ENCODE peak calls at places on chromosomes 5 and 9, in five cellular contexts. J is GM23248, O is fibroblast of lung, A is MM.1S, W is PC-3. R is an unnamed sample.
A peak's percentile ranks its signal among the peaks of the same experiment; 100 is the strongest.

GRCh38 chr9:81874926-81875325 is 53.3 kb upstream of the SPATA31D4 start:
- DNase-seq in J (peak; percentile 68), O (peak; percentile 87), A (no peak), W (peak; percentile 43), R (peak; percentile 91)

GRCh38 chr5:14896091-14896490 is 24.5 kb upstream of the ANKH start:
- DNase-seq in J (no peak), O (no peak), A (no peak), W (no peak), R (no peak)

GRCh38 chr9:37030591-37030939 is 3.5 kb downstream of the PAX5 start:
- DNase-seq in J (no peak), O (no peak), A (no peak), W (no peak), R (no peak)

GRCh38 chr9:123059472-123060220 is 26.2 kb downstream of the GPR21 start:
- DNase-seq in J (no peak), O (no peak), A (no peak), W (no peak), R (no peak)

GRCh38 chr5:138037271-138037670 is 4.4 kb upstream of the FAM13B start:
- DNase-seq in J (no peak), O (no peak), A (no peak), W (no peak), R (no peak)

GRCh38 chr5:50889790-50890189 is 223.4 kb downstream of the PARP8 start:
- DNase-seq in J (peak; percentile 11), O (no peak), A (no peak), W (no peak), R (no peak)

GRCh38 chr9:447230-448025 is 232.8 kb downstream of the DOCK8 start:
- DNase-seq in J (peak; percentile 48), O (no peak), A (peak; percentile 92), W (peak; percentile 90), R (peak; percentile 94)

GRCh38 chr5:65075623-65076250 is 307.0 kb downstream of the CWC27 start:
- DNase-seq in J (no peak), O (no peak), A (no peak), W (no peak), R (no peak)

GRCh38 chr5:160620401-160620800 is 198.7 kb downstream of the PTTG1 start:
- DNase-seq in J (no peak), O (no peak), A (no peak), W (no peak), R (no peak)

GRCh38 chr5:114101153-114101552 is 260.7 kb upstream of the KCNN2 start:
- DNase-seq in J (peak; percentile 64), O (peak; percentile 80), A (peak; percentile 66), W (peak; percentile 64), R (peak; percentile 16)

GRCh38 chr5:36928947-36929346 is 52.4 kb downstream of the NIPBL start:
- DNase-seq in J (peak; percentile 70), O (peak; percentile 83), A (no peak), W (peak; percentile 95), R (peak; percentile 80)

GRCh38 chr5:176535655-176536131 is 1.5 kb downstream of the RNF44 start:
- DNase-seq in J (peak; percentile 37), O (no peak), A (no peak), W (peak; percentile 17), R (no peak)

GRCh38 chr9:106075568-106075967 is 381.2 kb downstream of the TMEM38B start:
- DNase-seq in J (no peak), O (no peak), A (no peak), W (no peak), R (no peak)

GRCh38 chr9:110115868-110116542 is 92.0 kb downstream of the C9orf152 start:
- DNase-seq in J (peak; percentile 80), O (peak; percentile 95), A (no peak), W (peak; percentile 24), R (peak; percentile 76)

DNA sequence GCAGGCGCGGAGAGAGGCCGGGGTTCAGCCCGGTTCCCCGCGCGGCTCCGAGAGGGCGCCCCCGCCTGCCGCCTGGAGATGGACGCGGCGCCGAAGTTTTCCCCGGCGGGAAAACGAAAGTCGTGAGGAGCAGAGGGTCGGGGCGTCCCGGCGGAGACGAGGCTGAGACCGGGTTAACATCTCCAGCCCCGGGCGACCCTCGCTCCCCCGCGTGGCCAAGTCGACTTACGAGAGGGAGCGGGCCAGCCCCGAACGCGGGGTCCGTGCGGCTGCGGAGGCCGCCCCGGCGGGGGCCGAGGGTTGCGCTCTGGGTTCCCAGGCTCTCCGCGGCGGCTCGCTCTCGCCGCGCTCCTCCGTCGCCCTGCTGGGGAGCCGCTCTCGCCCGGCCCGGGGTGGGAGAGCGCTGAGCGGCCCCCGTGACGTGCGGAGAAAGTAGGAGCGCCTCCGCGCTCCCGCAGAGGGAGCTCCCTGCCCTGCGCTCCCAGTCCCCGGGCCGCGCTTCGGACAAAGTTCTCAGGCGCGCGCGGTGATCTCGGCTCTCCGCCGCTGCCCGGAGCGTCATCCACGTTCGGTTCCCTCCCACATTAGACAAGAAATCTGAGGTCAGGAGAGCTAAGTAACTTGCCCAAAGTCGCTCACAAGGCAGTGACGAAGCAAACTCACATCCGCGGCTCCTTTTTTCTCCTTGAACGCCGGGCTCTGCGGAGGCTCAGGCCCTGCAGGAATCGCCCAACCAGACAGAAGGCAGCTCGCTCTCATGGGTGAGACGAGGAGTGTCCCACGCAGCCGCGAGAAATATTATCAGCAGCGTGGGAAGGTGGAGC is 1.1 kb upstream of the GCNT4 start:
- DNase-seq in J (peak; percentile 94), O (peak; percentile 65), A (peak; percentile 41), W (peak; percentile 55), R (peak; percentile 73)
- TF ChIP-seq EZH2 in J (no peak), O (no peak), A (no peak), W (no peak), R (no peak)

DNA sequence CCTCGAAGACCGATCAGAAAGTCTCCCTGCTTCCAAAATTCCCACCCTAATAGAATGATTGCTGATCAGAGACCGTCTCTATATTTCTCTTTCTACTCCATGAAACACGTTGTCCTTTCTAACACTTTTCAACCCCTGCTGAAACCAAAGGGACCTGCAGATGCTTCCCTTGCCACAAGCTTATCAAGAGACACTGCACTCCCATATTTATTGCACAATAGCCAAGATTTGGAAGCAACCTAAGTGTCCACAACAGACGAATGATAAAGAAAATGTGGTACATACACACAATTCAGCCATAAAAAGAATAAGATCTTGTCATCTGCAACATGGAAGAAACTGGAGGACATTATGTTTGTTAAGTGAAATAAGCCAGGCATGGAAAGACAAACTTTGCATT is 125.1 kb downstream of the FOXD1 start:
- DNase-seq in J (no peak), O (no peak), A (no peak), W (no peak), R (no peak)
- TF ChIP-seq EZH2 in J (no peak), O (no peak), A (no peak), W (no peak), R (no peak)

GRCh38 chr9:99825158-99826046 is 3.7 kb downstream of the NR4A3 start:
- DNase-seq in J (no peak), O (no peak), A (no peak), W (no peak), R (no peak)
- TF ChIP-seq EZH2 in J (no peak), O (no peak), A (no peak), W (no peak), R (no peak)

DNA sequence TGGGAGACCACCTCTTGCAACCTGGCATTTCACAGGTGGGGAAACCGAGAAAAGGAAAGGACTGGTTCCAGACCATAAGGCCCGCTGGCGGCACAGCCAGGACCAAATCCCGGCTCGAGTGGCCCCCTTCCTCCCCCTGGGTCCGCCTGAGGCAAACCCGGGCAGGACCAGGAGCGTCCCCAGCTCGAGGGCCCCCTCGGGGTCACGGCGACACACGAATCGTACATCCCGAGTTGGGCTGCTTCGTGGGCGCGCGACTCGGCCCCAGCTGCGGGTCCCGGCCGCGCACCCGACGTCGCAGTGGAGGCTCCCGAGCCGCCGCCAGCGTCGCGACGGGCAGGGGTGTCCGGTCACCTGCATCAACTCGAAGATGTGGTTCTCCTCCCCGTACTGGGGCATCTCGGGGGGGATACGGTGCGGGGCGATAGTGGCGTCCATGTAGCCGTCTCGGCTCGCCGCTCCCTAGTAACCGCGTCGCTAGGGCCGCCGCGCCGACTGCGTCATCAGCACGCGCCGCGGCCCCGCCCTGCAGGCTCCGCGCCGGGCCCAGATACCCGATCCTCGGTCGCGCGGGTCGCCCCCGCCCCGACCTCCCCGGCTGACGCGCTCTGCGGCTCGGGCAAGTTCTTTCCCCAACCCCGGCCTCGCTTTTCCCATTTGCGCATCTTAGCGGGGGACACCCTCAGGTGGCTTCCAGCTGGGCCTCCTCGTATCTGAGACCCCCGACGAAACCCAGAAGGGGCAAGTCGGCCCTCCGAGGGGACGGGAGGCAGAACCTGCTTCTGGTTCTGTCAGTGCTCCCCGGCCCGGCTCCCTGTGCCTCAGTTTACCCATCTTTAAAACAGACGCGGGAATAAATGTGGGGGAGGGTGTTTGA is at the start of gene AK8:
- DNase-seq in J (peak; percentile 90), O (peak; percentile 71), A (peak; percentile 68), W (peak; percentile 72), R (peak; percentile 47)
- TF ChIP-seq EZH2 in J (no peak), O (no peak), A (no peak), W (no peak), R (peak; percentile 41)

GRCh38 chr9:126623667-126624452 is 10.1 kb downstream of the LMX1B start:
- DNase-seq in J (no peak), O (no peak), A (no peak), W (no peak), R (no peak)
- TF ChIP-seq EZH2 in J (no peak), O (peak; percentile 87), A (no peak), W (no peak), R (peak; percentile 87)

GRCh38 chr5:123092696-123093095 is 3.7 kb downstream of the PRDM6 start:
- DNase-seq in J (no peak), O (peak; percentile 69), A (no peak), W (no peak), R (no peak)

GRCh38 chr5:123095694-123096120 is 6.7 kb downstream of the PRDM6 start:
- DNase-seq in J (no peak), O (peak; percentile 35), A (no peak), W (no peak), R (no peak)

GRCh38 chr5:123094919-123095693 is 6.1 kb downstream of the PRDM6 start:
- DNase-seq in J (no peak), O (peak; percentile 69), A (no peak), W (no peak), R (no peak)

GRCh38 chr5:123093279-123094226 is 4.5 kb downstream of the PRDM6 start:
- DNase-seq in J (no peak), O (peak; percentile 81), A (no peak), W (no peak), R (no peak)

DNA sequence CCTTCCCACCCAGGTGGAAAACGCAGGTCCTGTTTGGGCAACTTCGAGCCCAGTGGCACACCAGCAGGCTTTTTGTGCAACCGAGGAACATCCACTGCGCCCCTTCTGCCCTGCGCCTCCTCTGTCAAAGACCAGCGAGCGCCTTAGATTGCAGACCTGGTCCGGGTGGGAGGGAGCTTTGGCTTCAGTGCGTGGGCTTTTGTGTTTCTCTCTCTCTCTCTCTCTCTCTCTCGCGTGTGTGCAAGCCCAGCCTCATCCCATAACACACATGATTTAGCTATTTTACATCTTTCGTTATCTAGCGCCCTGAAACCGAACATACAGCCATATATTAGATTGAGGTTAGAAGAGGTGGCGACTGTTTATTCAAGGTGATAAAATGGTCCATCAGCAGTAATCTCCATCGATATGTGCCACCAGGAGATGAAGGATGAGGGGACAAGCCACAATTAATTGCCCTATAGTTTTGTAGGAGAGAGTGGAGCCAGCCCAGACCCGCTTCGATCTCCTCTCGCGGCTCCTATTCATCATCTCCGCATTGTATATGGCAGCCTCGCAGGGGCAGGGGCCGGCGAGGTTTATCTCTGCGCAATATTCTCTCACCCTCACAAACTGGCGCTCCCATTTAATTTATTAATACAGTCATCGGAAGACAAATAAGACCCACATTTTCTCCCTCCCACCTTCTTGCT is 5.3 kb downstream of the PRDM6 start:
- DNase-seq in J (no peak), O (peak; percentile 69), A (no peak), W (no peak), R (no peak)
- TF ChIP-seq EZH2 in J (no peak), O (no peak), A (no peak), W (no peak), R (no peak)